ENCODE peak calls at places on chromosomes 16 and 17, in six cellular contexts. B is kidney epithelial cell, U is GM12878, L is AG04450, V is cardiac fibroblast, N is endothelial cell. S is an unnamed sample.

GRCh38 chr17:31190351-31190750 is 95.6 kb downstream of the NF1 start:
- DNase-seq in B (no peak), U (no peak), L (no peak), V (no peak), N (no peak), S (no peak)

GRCh38 chr17:61689610-61690180 is 98.7 kb upstream of the NACA2 start:
- DNase-seq in B (no peak), U (no peak), L (no peak), V (peak; percentile 29), N (no peak), S (no peak)

GRCh38 chr16:5770118-5770517 is 672.5 kb upstream of the EEF2KMT start:
- DNase-seq in B (no peak), U (no peak), L (no peak), V (no peak), N (no peak), S (no peak)

GRCh38 chr17:40915721-40916256 is 21.7 kb downstream of the KRT23 start:
- DNase-seq in B (no peak), U (peak; percentile 26), L (peak; percentile 38), V (peak; percentile 16), N (no peak), S (no peak)

GRCh38 chr16:86261379-86261778 is 248.9 kb upstream of the FOXF1 start:
- DNase-seq in B (no peak), U (peak; percentile 3), L (no peak), V (peak; percentile 7), N (no peak), S (peak; percentile 10)

GRCh38 chr16:12002447-12003006 is 26.0 kb downstream of the SNX29 start:
- DNase-seq in B (no peak), U (no peak), L (no peak), V (peak; percentile 93), N (no peak), S (peak; percentile 91)

GRCh38 chr16:54873081-54873480 is 57.6 kb upstream of the IRX5 start:
- DNase-seq in B (no peak), U (no peak), L (no peak), V (no peak), N (no peak), S (no peak)

GRCh38 chr17:59154335-59154720 is 658 bp downstream of the SKA2 start:
- DNase-seq in B (no peak), U (no peak), L (no peak), V (peak; percentile 52), N (peak; percentile 56), S (peak; percentile 58)

GRCh38 chr16:47143677-47144558 is at the start of gene NETO2:
- DNase-seq in B (no peak), U (no peak), L (no peak), V (peak; percentile 63), N (peak; percentile 71), S (peak; percentile 69)

GRCh38 chr16:67164599-67165061 is at the start of gene HSF4:
- DNase-seq in B (no peak), U (no peak), L (no peak), V (peak; percentile 54), N (no peak), S (no peak)

DNA sequence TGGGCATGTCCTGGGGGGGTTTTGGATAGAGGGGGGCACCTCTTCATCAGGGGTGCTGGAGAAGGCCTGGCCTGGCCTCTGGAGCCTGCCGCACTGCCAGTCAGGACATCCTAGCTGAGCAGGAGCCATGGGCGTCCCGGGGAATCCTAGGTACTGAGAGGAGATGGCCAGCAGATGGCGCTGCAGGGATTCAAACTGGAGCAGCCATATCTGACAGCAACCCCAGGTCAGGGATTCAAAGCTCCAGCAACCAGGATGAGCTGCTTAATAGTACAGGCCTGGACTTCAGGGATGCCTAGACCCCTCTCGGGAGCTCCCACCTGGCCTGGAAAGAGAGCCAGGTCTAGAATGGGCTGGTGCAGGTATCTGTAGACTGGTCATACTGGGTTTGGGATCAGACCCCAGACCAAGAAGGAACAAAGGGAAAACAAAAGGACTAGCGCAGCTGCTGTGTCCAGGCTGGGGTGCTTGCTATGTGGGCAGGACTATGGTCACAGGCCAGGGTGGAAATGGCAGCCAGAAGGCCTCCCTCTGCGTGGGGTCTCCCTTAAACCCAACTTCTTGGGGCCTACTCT is 306.9 kb upstream of the RBFOX1 start:
- DNase-seq in B (no peak), U (no peak), L (no peak), V (no peak), N (peak; percentile 57), S (peak; percentile 90)
- TF ChIP-seq CTCF in B (peak; percentile 50), U (peak; percentile 22), L (no peak), V (peak; percentile 29), N (peak; percentile 51), S (peak; percentile 82)

GRCh38 chr17:18143044-18143936 is 34.7 kb downstream of the MYO15A start:
- DNase-seq in B (no peak), U (no peak), L (no peak), V (peak; percentile 19), N (peak; percentile 46), S (peak; percentile 50)
- TF ChIP-seq CTCF in B (peak; percentile 28), U (peak; percentile 36), L (peak; percentile 31), V (peak; percentile 48), N (peak; percentile 47), S (peak; percentile 92)

GRCh38 chr17:45292696-45293412 is 24.0 kb downstream of the MAP3K14 start:
- DNase-seq in B (no peak), U (no peak), L (no peak), V (no peak), N (no peak), S (no peak)

GRCh38 chr17:45294506-45294905 is 22.3 kb downstream of the MAP3K14 start:
- DNase-seq in B (no peak), U (no peak), L (peak; percentile 50), V (peak; percentile 89), N (no peak), S (no peak)

GRCh38 chr17:45291170-45291805 is 25.5 kb downstream of the MAP3K14 start:
- DNase-seq in B (no peak), U (no peak), L (no peak), V (no peak), N (no peak), S (no peak)

GRCh38 chr17:45296003-45296832 is 20.6 kb downstream of the MAP3K14 start:
- DNase-seq in B (no peak), U (no peak), L (no peak), V (peak; percentile 66), N (no peak), S (no peak)

GRCh38 chr17:45293413-45294211 is 23.2 kb downstream of the MAP3K14 start:
- DNase-seq in B (peak; percentile 89), U (no peak), L (peak; percentile 65), V (peak; percentile 92), N (no peak), S (peak; percentile 70)
- TF ChIP-seq CTCF in B (no peak), U (no peak), L (no peak), V (peak; percentile 6), N (no peak), S (no peak)

GRCh38 chr17:29559640-29560039 is 7.2 kb downstream of the ABHD15 start:
- DNase-seq in B (no peak), U (no peak), L (no peak), V (no peak), N (no peak), S (no peak)
- TF ChIP-seq CTCF in B (no peak), U (no peak), L (no peak), V (no peak), N (no peak), S (no peak)

GRCh38 chr16:49914697-49915096 is 58.8 kb upstream of the ZNF423 start:
- DNase-seq in B (no peak), U (no peak), L (no peak), V (no peak), N (no peak), S (no peak)

GRCh38 chr16:49912688-49913087 is 56.8 kb upstream of the ZNF423 start:
- DNase-seq in B (no peak), U (no peak), L (no peak), V (no peak), N (no peak), S (no peak)

GRCh38 chr16:49911430-49911829 is 55.5 kb upstream of the ZNF423 start:
- DNase-seq in B (no peak), U (no peak), L (no peak), V (no peak), N (no peak), S (no peak)

DNA sequence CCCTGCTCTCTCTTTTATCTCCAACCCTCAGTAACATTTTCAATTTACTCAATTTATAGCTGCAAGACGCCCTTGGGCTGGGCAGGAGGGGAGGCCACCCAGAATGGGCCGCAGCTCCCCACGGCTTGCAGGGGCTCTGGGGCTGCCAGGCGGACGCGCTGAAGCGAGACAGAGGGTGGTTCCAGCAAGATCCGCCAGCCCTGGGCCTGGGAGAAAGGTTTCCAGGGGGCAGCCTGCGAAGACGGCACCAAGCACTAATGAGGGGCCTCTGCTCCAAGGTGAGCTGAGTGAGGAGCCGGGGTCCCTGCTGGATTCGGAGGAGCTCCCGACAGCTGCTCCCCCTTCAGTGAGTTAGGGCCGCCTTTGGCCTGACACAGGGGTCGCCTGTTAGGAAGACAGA is 54.8 kb upstream of the ZNF423 start:
- DNase-seq in B (no peak), U (no peak), L (no peak), V (no peak), N (no peak), S (no peak)
- TF ChIP-seq CTCF in B (no peak), U (no peak), L (no peak), V (no peak), N (no peak), S (no peak)